ENCODE peak calls at places on chromosomes 12 and 14, in seven cellular contexts. One of them, this sample, is unnamed.

GRCh38 chr12:56221233-56221756 is 427 bp downstream of the RNF41 start:
- DNase-seq in foreskin fibroblast: peak
- DNase-seq in NCI-H510A: peak
- DNase-seq in aorta: peak
- DNase-seq in M059J: peak
- DNase-seq in iris pigment epithelial cell: peak
- DNase-seq in GDM1: no peak
- DNase-seq in this sample: peak

GRCh38 chr12:27984275-27984674 is 11.7 kb upstream of the PTHLH start:
- DNase-seq in GDM1: no peak
- DNase-seq in M059J: peak
- DNase-seq in aorta: no peak
- DNase-seq in NCI-H510A: no peak
- DNase-seq in foreskin fibroblast: no peak
- DNase-seq in iris pigment epithelial cell: peak
- DNase-seq in this sample: no peak

GRCh38 chr14:77965919-77966435 is 166.1 kb downstream of the ADCK1 start:
- DNase-seq in M059J: peak
- DNase-seq in GDM1: no peak
- DNase-seq in aorta: no peak
- DNase-seq in NCI-H510A: peak
- DNase-seq in foreskin fibroblast: no peak
- DNase-seq in iris pigment epithelial cell: peak
- DNase-seq in this sample: no peak

GRCh38 chr14:103086771-103087342 is 2.8 kb downstream of the LBHD2 start:
- DNase-seq in aorta: peak
- DNase-seq in NCI-H510A: no peak
- DNase-seq in foreskin fibroblast: no peak
- DNase-seq in iris pigment epithelial cell: no peak
- DNase-seq in GDM1: no peak
- DNase-seq in M059J: no peak
- DNase-seq in this sample: peak

GRCh38 chr14:72634910-72635647 is 258.8 kb downstream of the DPF3 start:
- DNase-seq in NCI-H510A: no peak
- DNase-seq in foreskin fibroblast: no peak
- DNase-seq in M059J: no peak
- DNase-seq in iris pigment epithelial cell: no peak
- DNase-seq in GDM1: no peak
- DNase-seq in aorta: no peak
- DNase-seq in this sample: no peak

GRCh38 chr12:89319606-89320005 is 32.7 kb downstream of the DUSP6 start:
- DNase-seq in foreskin fibroblast: no peak
- DNase-seq in NCI-H510A: no peak
- DNase-seq in GDM1: no peak
- DNase-seq in M059J: no peak
- DNase-seq in aorta: no peak
- DNase-seq in iris pigment epithelial cell: no peak
- DNase-seq in this sample: no peak

GRCh38 chr12:26188132-26188531 is 7.2 kb upstream of the SSPN start:
- DNase-seq in iris pigment epithelial cell: peak
- DNase-seq in NCI-H510A: no peak
- DNase-seq in M059J: peak
- DNase-seq in aorta: no peak
- DNase-seq in foreskin fibroblast: peak
- DNase-seq in GDM1: no peak
- DNase-seq in this sample: no peak

GRCh38 chr14:68938515-68939423 is 40.3 kb downstream of the ACTN1 start:
- DNase-seq in iris pigment epithelial cell: no peak
- DNase-seq in NCI-H510A: no peak
- DNase-seq in M059J: no peak
- DNase-seq in foreskin fibroblast: no peak
- DNase-seq in aorta: peak
- DNase-seq in GDM1: no peak
- DNase-seq in this sample: no peak

GRCh38 chr14:83975435-83976222 is 1554.3 kb upstream of the FLRT2 start:
- DNase-seq in GDM1: no peak
- DNase-seq in NCI-H510A: no peak
- DNase-seq in iris pigment epithelial cell: peak
- DNase-seq in foreskin fibroblast: no peak
- DNase-seq in M059J: no peak
- DNase-seq in aorta: peak
- DNase-seq in this sample: peak

GRCh38 chr14:39028620-39029019 is 74.4 kb downstream of the SEC23A start:
- DNase-seq in M059J: no peak
- DNase-seq in aorta: no peak
- DNase-seq in NCI-H510A: no peak
- DNase-seq in GDM1: no peak
- DNase-seq in foreskin fibroblast: no peak
- DNase-seq in iris pigment epithelial cell: no peak
- DNase-seq in this sample: no peak

GRCh38 chr12:25718081-25718731 is 165.1 kb upstream of the LMNTD1 start:
- DNase-seq in aorta: no peak
- DNase-seq in GDM1: no peak
- DNase-seq in iris pigment epithelial cell: no peak
- DNase-seq in M059J: no peak
- DNase-seq in NCI-H510A: no peak
- DNase-seq in foreskin fibroblast: no peak
- DNase-seq in this sample: no peak

GRCh38 chr12:102876883-102877282 is 40.2 kb downstream of the PAH start:
- DNase-seq in iris pigment epithelial cell: no peak
- DNase-seq in GDM1: no peak
- DNase-seq in NCI-H510A: peak
- DNase-seq in M059J: no peak
- DNase-seq in aorta: no peak
- DNase-seq in foreskin fibroblast: no peak
- DNase-seq in this sample: no peak

GRCh38 chr14:58947816-58948440 is 240.5 kb upstream of the DAAM1 start:
- DNase-seq in foreskin fibroblast: no peak
- DNase-seq in GDM1: no peak
- DNase-seq in NCI-H510A: no peak
- DNase-seq in M059J: peak
- DNase-seq in aorta: no peak
- DNase-seq in iris pigment epithelial cell: no peak
- DNase-seq in this sample: no peak

This sample was measured in Right ventricle myocardium superior.